ENCODE peak calls at places on chromosomes 16 and 17, in seven cellular contexts. Y is activated T-helper 9 cell treated with anti-CD3 and anti-CD28 coated beads, Interleukin-2, amount 50 U/mL, for 16 hours; N is progenitor cell of endocrine pancreas; H is adrenal gland; C is activated T-cell treated with anti-CD3 and anti-CD28 coated beads for 1 hour; P is cardiac fibroblast; Q is IMR-90. R is an unnamed sample.

GRCh38 chr16:17161034-17161433 is 309.7 kb downstream of the XYLT1 start:
- DNase-seq in Y (no peak), N (no peak), H (no peak), C (no peak), P (no peak), Q (no peak), R (no peak)

GRCh38 chr17:79000396-79001189 is 9.0 kb downstream of the CANT1 start:
- DNase-seq in Y (no peak), N (no peak), H (no peak), C (no peak), P (no peak), Q (no peak), R (no peak)

GRCh38 chr17:42342242-42343008 is 45.8 kb downstream of the STAT3 start:
- DNase-seq in Y (peak), N (no peak), H (no peak), C (no peak), P (no peak), Q (peak), R (peak)

GRCh38 chr17:42494673-42495072 is 36.0 kb downstream of the ATP6V0A1 start:
- DNase-seq in Y (no peak), N (no peak), H (no peak), C (no peak), P (no peak), Q (no peak), R (no peak)

GRCh38 chr17:32596666-32597065 is 109.9 kb downstream of the CDK5R1 start:
- DNase-seq in Y (no peak), N (no peak), H (no peak), C (no peak), P (no peak), Q (peak), R (peak)

GRCh38 chr17:77456951-77457548 is 316.3 kb downstream of the SEC14L1 start:
- DNase-seq in Y (no peak), N (no peak), H (no peak), C (no peak), P (no peak), Q (no peak), R (no peak)

GRCh38 chr17:41797377-41797776 is 10.9 kb upstream of the JUP start:
- DNase-seq in Y (no peak), N (no peak), H (no peak), C (no peak), P (no peak), Q (no peak), R (no peak)

GRCh38 chr17:44069974-44070454 is 521 bp upstream of the G6PC3 start:
- DNase-seq in Y (no peak), N (no peak), H (no peak), C (no peak), P (peak), Q (no peak), R (peak)

GRCh38 chr16:62077998-62078397 is 41.8 kb upstream of the CDH8 start:
- DNase-seq in Y (no peak), N (no peak), H (no peak), C (no peak), P (no peak), Q (no peak), R (no peak)

GRCh38 chr17:74525781-74526288 is 5.4 kb downstream of the CD300LB start:
- DNase-seq in Y (no peak), N (no peak), H (no peak), C (no peak), P (no peak), Q (no peak), R (no peak)

GRCh38 chr17:58587713-58588117 is 73.3 kb upstream of the MTMR4 start:
- DNase-seq in Y (peak), N (peak), H (peak), C (peak), P (peak), Q (peak), R (peak)

GRCh38 chr16:53022374-53022773 is 30.3 kb downstream of the CHD9NB start:
- DNase-seq in Y (no peak), N (peak), H (peak), C (no peak), P (peak), Q (peak), R (peak)

GRCh38 chr16:27326738-27327585 is 13.2 kb downstream of the IL4R start:
- DNase-seq in Y (peak), N (no peak), H (peak), C (peak), P (peak), Q (peak), R (peak)

GRCh38 chr17:82096709-82097186 is 1.3 kb downstream of the FASN start:
- DNase-seq in Y (no peak), N (no peak), H (no peak), C (no peak), P (no peak), Q (no peak), R (no peak)

GRCh38 chr16:10494343-10495030 is 85.9 kb downstream of the EMP2 start:
- DNase-seq in Y (no peak), N (no peak), H (no peak), C (no peak), P (no peak), Q (no peak), R (no peak)

GRCh38 chr17:50049636-50050035 is 6.3 kb upstream of the ITGA3 start:
- DNase-seq in Y (no peak), N (no peak), H (no peak), C (no peak), P (no peak), Q (no peak), R (no peak)

GRCh38 chr16:13856398-13856797 is 63.6 kb upstream of the ERCC4 start:
- DNase-seq in Y (no peak), N (no peak), H (no peak), C (no peak), P (no peak), Q (no peak), R (no peak)

GRCh38 chr17:4672055-4672630 is 30.7 kb upstream of the ALOX15 start:
- DNase-seq in Y (no peak), N (no peak), H (no peak), C (no peak), P (no peak), Q (no peak), R (no peak)

GRCh38 chr17:56532926-56533325 is 60.6 kb upstream of the NOG start:
- DNase-seq in Y (no peak), N (no peak), H (no peak), C (no peak), P (no peak), Q (no peak), R (no peak)

GRCh38 chr16:77849640-77850258 is 61.4 kb downstream of the VAT1L start:
- DNase-seq in Y (no peak), N (no peak), H (no peak), C (no peak), P (no peak), Q (no peak), R (no peak)

GRCh38 chr16:69171325-69172095 is 15.5 kb upstream of the SNTB2 start:
- DNase-seq in Y (no peak), N (no peak), H (no peak), C (no peak), P (peak), Q (peak), R (peak)

GRCh38 chr16:85686912-85687591 is 1.7 kb downstream of the GINS2 start:
- DNase-seq in Y (no peak), N (no peak), H (no peak), C (no peak), P (no peak), Q (no peak), R (no peak)

GRCh38 chr16:88066234-88066633 is 115.0 kb downstream of the BANP start:
- DNase-seq in Y (no peak), N (no peak), H (no peak), C (no peak), P (no peak), Q (no peak), R (no peak)

GRCh38 chr17:39981207-39982068 is 831 bp downstream of the PSMD3 start:
- DNase-seq in Y (no peak), N (no peak), H (no peak), C (no peak), P (no peak), Q (no peak), R (no peak)

GRCh38 chr17:32158870-32159585 is 16.7 kb downstream of the RHOT1 start:
- DNase-seq in Y (no peak), N (no peak), H (no peak), C (no peak), P (no peak), Q (no peak), R (no peak)

GRCh38 chr16:75175074-75175473 is 26.8 kb downstream of the ZFP1 start:
- DNase-seq in Y (no peak), N (no peak), H (no peak), C (no peak), P (no peak), Q (no peak), R (no peak)

GRCh38 chr17:40496170-40496569 is 5.3 kb downstream of the TNS4 start:
- DNase-seq in Y (no peak), N (no peak), H (no peak), C (no peak), P (no peak), Q (no peak), R (no peak)

GRCh38 chr17:30570191-30570590 is 93.0 kb downstream of the GOSR1 start:
- DNase-seq in Y (no peak), N (no peak), H (no peak), C (no peak), P (no peak), Q (no peak), R (no peak)

GRCh38 chr16:77739493-77739892 is 17.2 kb downstream of the NUDT7 start:
- DNase-seq in Y (no peak), N (no peak), H (peak), C (no peak), P (no peak), Q (peak), R (peak)